ENCODE peak calls at places on chromosomes 13 and 19, in five cellular contexts. V is stimulated activated CD4-positive, alpha-beta T cell treated with anti-CD3 and anti-CD28 coated beads, Interleukin-4, amount 100 ng/mL, for 4 hours; U is mucosa of descending colon; M is CD4-positive, alpha-beta T cell; I is ascending aorta. H is an unnamed sample.

GRCh38 chr13:52599037-52599852 is 43.0 kb upstream of the HNRNPA1L2 start:
- DNase-seq in V (no peak), U (no peak), M (no peak), I (no peak), H (peak; percentile 60)

GRCh38 chr19:5343848-5344247 is 3.2 kb upstream of the PTPRS start:
- DNase-seq in V (no peak), U (no peak), M (no peak), I (no peak), H (no peak)

GRCh38 chr13:37526710-37527446 is 71.7 kb downstream of the POSTN start:
- DNase-seq in V (no peak), U (no peak), M (no peak), I (no peak), H (peak; percentile 49)

GRCh38 chr19:18789883-18790565 is 1.1 kb downstream of the COMP start:
- DNase-seq in V (peak; percentile 31), U (no peak), M (no peak), I (no peak), H (no peak)

GRCh38 chr13:31048521-31048920 is 113.2 kb downstream of the HSPH1 start:
- DNase-seq in V (no peak), U (no peak), M (no peak), I (no peak), H (no peak)

GRCh38 chr19:20151617-20152145 is 15.3 kb upstream of the ZNF486 start:
- DNase-seq in V (no peak), U (no peak), M (no peak), I (no peak), H (no peak)

GRCh38 chr19:49400034-49400433 is 12.0 kb downstream of the KASH5 start:
- DNase-seq in V (no peak), U (no peak), M (no peak), I (no peak), H (no peak)

GRCh38 chr19:14031719-14032480 is at the start of gene IL27RA:
- DNase-seq in V (peak; percentile 80), U (peak; percentile 78), M (peak; percentile 83), I (no peak), H (peak; percentile 15)

GRCh38 chr19:2800506-2800905 is 15.2 kb downstream of the THOP1 start:
- DNase-seq in V (no peak), U (no peak), M (no peak), I (no peak), H (no peak)

H was measured in brain microvascular endothelial cell.